ENCODE peak calls at places on chromosomes 2 and 18, in eight cellular contexts. F, P, R, W, A, Q, X and Y are unnamed samples.

GRCh38 chr18:75478996-75479870 is 51.7 kb upstream of the SMIM21 start:
- DNase-seq in F (no peak), P (peak), R (peak), W (peak), A (no peak), Q (no peak), X (no peak), Y (peak)

GRCh38 chr2:2507471-2507997 is 176.5 kb upstream of the MYT1L start:
- DNase-seq in F (no peak), P (no peak), R (no peak), W (peak), A (no peak), Q (no peak), X (no peak), Y (no peak)

GRCh38 chr2:162103443-162104009 is 29.5 kb upstream of the DPP4 start:
- DNase-seq in F (no peak), P (no peak), R (peak), W (no peak), A (no peak), Q (no peak), X (no peak), Y (no peak)

GRCh38 chr2:25960920-25961319 is 21.4 kb downstream of the KIF3C start:
- DNase-seq in F (no peak), P (peak), R (peak), W (no peak), A (no peak), Q (no peak), X (no peak), Y (no peak)

GRCh38 chr2:38315707-38316333 is 61.3 kb downstream of the ATL2 start:
- DNase-seq in F (no peak), P (peak), R (peak), W (peak), A (no peak), Q (no peak), X (no peak), Y (peak)

GRCh38 chr2:38600242-38600891 is 2.4 kb downstream of the HNRNPLL start:
- DNase-seq in F (peak), P (no peak), R (peak), W (peak), A (no peak), Q (no peak), X (no peak), Y (no peak)

GRCh38 chr2:238808761-238809160 is 39.1 kb upstream of the TWIST2 start:
- DNase-seq in F (no peak), P (no peak), R (no peak), W (no peak), A (no peak), Q (no peak), X (no peak), Y (no peak)

GRCh38 chr2:82992948-82993347 is 1466.1 kb downstream of the SUCLG1 start:
- DNase-seq in F (no peak), P (no peak), R (no peak), W (no peak), A (no peak), Q (no peak), X (no peak), Y (no peak)

GRCh38 chr2:10900216-10901109 is 11.3 kb upstream of the KCNF1 start:
- DNase-seq in F (no peak), P (peak), R (peak), W (no peak), A (no peak), Q (no peak), X (no peak), Y (peak)

GRCh38 chr2:105636109-105636740 is 108.5 kb upstream of the NCK2 start:
- DNase-seq in F (no peak), P (no peak), R (no peak), W (no peak), A (no peak), Q (no peak), X (no peak), Y (no peak)

GRCh38 chr2:72050734-72051133 is 96.9 kb downstream of the CYP26B1 start:
- DNase-seq in F (no peak), P (no peak), R (no peak), W (no peak), A (no peak), Q (no peak), X (no peak), Y (no peak)

GRCh38 chr2:215619022-215619958 is 183.4 kb upstream of the FN1 start:
- DNase-seq in F (no peak), P (no peak), R (peak), W (peak), A (no peak), Q (no peak), X (no peak), Y (no peak)

GRCh38 chr2:48268671-48269070 is 261.3 kb upstream of the STON1 start:
- DNase-seq in F (no peak), P (peak), R (no peak), W (no peak), A (no peak), Q (no peak), X (no peak), Y (no peak)

GRCh38 chr2:222671259-222672067 is at the start of gene MOGAT1:
- DNase-seq in F (no peak), P (peak), R (peak), W (peak), A (no peak), Q (no peak), X (peak), Y (no peak)

GRCh38 chr2:46010223-46010924 is 286.8 kb upstream of the EPAS1 start:
- DNase-seq in F (no peak), P (no peak), R (no peak), W (no peak), A (no peak), Q (no peak), X (no peak), Y (peak)